ENCODE peak calls at places on chromosomes 1 and 21, in nine cellular contexts. One of them, this sample, is unnamed.
A peak's percentile ranks its signal among the peaks of the same experiment; 100 is the strongest.

GRCh38 chr1:223515416-223515815 is 122.2 kb downstream of the CCDC185 start:
- DNase-seq in SK-N-SH: no peak
- DNase-seq in neural progenitor cell: no peak
- DNase-seq in GM23248: no peak
- DNase-seq in MM.1S: no peak
- DNase-seq in HCT116: no peak
- DNase-seq in GM23338: no peak
- DNase-seq in hepatocyte: no peak
- DNase-seq in PC-3: no peak
- DNase-seq in this sample: no peak

GRCh38 chr1:65260851-65261473 is 48.4 kb upstream of the DNAJC6 start:
- DNase-seq in MM.1S: peak; percentile 13
- DNase-seq in neural progenitor cell: no peak
- DNase-seq in HCT116: peak; percentile 59
- DNase-seq in GM23248: peak; percentile 92
- DNase-seq in SK-N-SH: no peak
- DNase-seq in hepatocyte: peak; percentile 56
- DNase-seq in PC-3: peak; percentile 81
- DNase-seq in GM23338: no peak
- DNase-seq in this sample: no peak

GRCh38 chr1:35832515-35832914 is 24.7 kb downstream of the AGO4 start:
- DNase-seq in PC-3: peak; percentile 9
- DNase-seq in SK-N-SH: no peak
- DNase-seq in hepatocyte: no peak
- DNase-seq in GM23248: peak; percentile 32
- DNase-seq in GM23338: no peak
- DNase-seq in MM.1S: no peak
- DNase-seq in HCT116: no peak
- DNase-seq in neural progenitor cell: no peak
- DNase-seq in this sample: no peak

GRCh38 chr1:53316742-53317650 is 10.9 kb downstream of the LRP8 start:
- DNase-seq in PC-3: no peak
- DNase-seq in hepatocyte: no peak
- DNase-seq in SK-N-SH: peak; percentile 92
- DNase-seq in GM23248: no peak
- DNase-seq in GM23338: no peak
- DNase-seq in neural progenitor cell: no peak
- DNase-seq in MM.1S: no peak
- DNase-seq in HCT116: no peak
- DNase-seq in this sample: no peak

GRCh38 chr1:244090645-244091044 is 39.6 kb downstream of the ZBTB18 start:
- DNase-seq in GM23248: no peak
- DNase-seq in MM.1S: no peak
- DNase-seq in hepatocyte: no peak
- DNase-seq in HCT116: no peak
- DNase-seq in neural progenitor cell: no peak
- DNase-seq in SK-N-SH: no peak
- DNase-seq in GM23338: no peak
- DNase-seq in PC-3: no peak
- DNase-seq in this sample: no peak

GRCh38 chr1:157734328-157734727 is 33.8 kb upstream of the FCRL3 start:
- DNase-seq in hepatocyte: no peak
- DNase-seq in GM23248: no peak
- DNase-seq in HCT116: no peak
- DNase-seq in SK-N-SH: no peak
- DNase-seq in neural progenitor cell: no peak
- DNase-seq in GM23338: no peak
- DNase-seq in PC-3: no peak
- DNase-seq in MM.1S: peak; percentile 95
- DNase-seq in this sample: peak; percentile 59

GRCh38 chr1:170664828-170665617 is 1.1 kb downstream of the PRRX1 start:
- DNase-seq in HCT116: no peak
- DNase-seq in hepatocyte: peak; percentile 47
- DNase-seq in GM23248: peak; percentile 80
- DNase-seq in MM.1S: no peak
- DNase-seq in GM23338: peak; percentile 66
- DNase-seq in PC-3: no peak
- DNase-seq in neural progenitor cell: peak; percentile 68
- DNase-seq in SK-N-SH: peak; percentile 64
- DNase-seq in this sample: no peak

GRCh38 chr21:26453258-26453657 is 119.8 kb downstream of the CYYR1 start:
- DNase-seq in hepatocyte: no peak
- DNase-seq in SK-N-SH: no peak
- DNase-seq in GM23338: no peak
- DNase-seq in HCT116: no peak
- DNase-seq in PC-3: no peak
- DNase-seq in neural progenitor cell: no peak
- DNase-seq in MM.1S: no peak
- DNase-seq in GM23248: no peak
- DNase-seq in this sample: no peak

GRCh38 chr21:46098303-46099141 is 610 bp downstream of the COL6A2 start:
- DNase-seq in GM23248: peak; percentile 47
- DNase-seq in MM.1S: no peak
- DNase-seq in PC-3: no peak
- DNase-seq in SK-N-SH: peak; percentile 86
- DNase-seq in hepatocyte: peak; percentile 37
- DNase-seq in neural progenitor cell: peak; percentile 37
- DNase-seq in GM23338: peak; percentile 62
- DNase-seq in HCT116: no peak
- DNase-seq in this sample: no peak

GRCh38 chr1:246450485-246451251 is 56.4 kb downstream of the SMYD3 start:
- DNase-seq in HCT116: peak; percentile 12
- DNase-seq in MM.1S: peak; percentile 48
- DNase-seq in SK-N-SH: peak; percentile 42
- DNase-seq in hepatocyte: peak; percentile 13
- DNase-seq in GM23338: peak; percentile 56
- DNase-seq in PC-3: peak; percentile 52
- DNase-seq in GM23248: peak; percentile 58
- DNase-seq in neural progenitor cell: peak; percentile 11
- DNase-seq in this sample: peak; percentile 22

GRCh38 chr1:181015258-181015630 is 7.4 kb downstream of the STX6 start:
- DNase-seq in SK-N-SH: no peak
- DNase-seq in neural progenitor cell: no peak
- DNase-seq in MM.1S: no peak
- DNase-seq in PC-3: no peak
- DNase-seq in GM23248: peak; percentile 34
- DNase-seq in GM23338: no peak
- DNase-seq in HCT116: no peak
- DNase-seq in hepatocyte: no peak
- DNase-seq in this sample: no peak

GRCh38 chr1:232873412-232873811 is 68.2 kb downstream of the MAP10 start:
- DNase-seq in GM23338: no peak
- DNase-seq in neural progenitor cell: no peak
- DNase-seq in HCT116: no peak
- DNase-seq in GM23248: no peak
- DNase-seq in SK-N-SH: peak; percentile 14
- DNase-seq in PC-3: no peak
- DNase-seq in hepatocyte: no peak
- DNase-seq in MM.1S: no peak
- DNase-seq in this sample: no peak

GRCh38 chr1:209769956-209770355 is 14.1 kb downstream of the TRAF3IP3 start:
- DNase-seq in GM23248: peak; percentile 26
- DNase-seq in SK-N-SH: no peak
- DNase-seq in GM23338: no peak
- DNase-seq in MM.1S: no peak
- DNase-seq in hepatocyte: no peak
- DNase-seq in neural progenitor cell: no peak
- DNase-seq in PC-3: no peak
- DNase-seq in HCT116: no peak
- DNase-seq in this sample: no peak
- H3K4me3 ChIP-seq in GM23248: no peak overlapping the region
- H3K4me3 ChIP-seq in SK-N-SH: no peak overlapping the region
- H3K4me3 ChIP-seq in GM23338: no peak overlapping the region
- H3K4me3 ChIP-seq in MM.1S: peak overlapping the region; percentile 60
- H3K4me3 ChIP-seq in hepatocyte: no peak overlapping the region
- H3K4me3 ChIP-seq in neural progenitor cell: no peak overlapping the region
- H3K4me3 ChIP-seq in PC-3: no peak overlapping the region
- H3K4me3 ChIP-seq in HCT116: no peak overlapping the region
- H3K4me3 ChIP-seq in this sample: peak overlapping the region; percentile 10

GRCh38 chr1:7454052-7454815 is 316.9 kb upstream of the VAMP3 start:
- DNase-seq in SK-N-SH: peak; percentile 77
- DNase-seq in GM23338: peak; percentile 46
- DNase-seq in MM.1S: no peak
- DNase-seq in PC-3: peak; percentile 18
- DNase-seq in neural progenitor cell: peak; percentile 27
- DNase-seq in GM23248: peak; percentile 39
- DNase-seq in HCT116: no peak
- DNase-seq in hepatocyte: peak; percentile 34
- DNase-seq in this sample: no peak
- TF ChIP-seq EZH2phosphoT487 in SK-N-SH: no peak
- TF ChIP-seq EZH2phosphoT487 in GM23338: no peak
- TF ChIP-seq EZH2phosphoT487 in MM.1S: no peak
- TF ChIP-seq EZH2phosphoT487 in PC-3: no peak
- TF ChIP-seq EZH2phosphoT487 in neural progenitor cell: no peak
- TF ChIP-seq EZH2phosphoT487 in GM23248: no peak
- TF ChIP-seq EZH2phosphoT487 in HCT116: no peak
- TF ChIP-seq EZH2phosphoT487 in hepatocyte: no peak
- TF ChIP-seq EZH2phosphoT487 in this sample: no peak

DNA sequence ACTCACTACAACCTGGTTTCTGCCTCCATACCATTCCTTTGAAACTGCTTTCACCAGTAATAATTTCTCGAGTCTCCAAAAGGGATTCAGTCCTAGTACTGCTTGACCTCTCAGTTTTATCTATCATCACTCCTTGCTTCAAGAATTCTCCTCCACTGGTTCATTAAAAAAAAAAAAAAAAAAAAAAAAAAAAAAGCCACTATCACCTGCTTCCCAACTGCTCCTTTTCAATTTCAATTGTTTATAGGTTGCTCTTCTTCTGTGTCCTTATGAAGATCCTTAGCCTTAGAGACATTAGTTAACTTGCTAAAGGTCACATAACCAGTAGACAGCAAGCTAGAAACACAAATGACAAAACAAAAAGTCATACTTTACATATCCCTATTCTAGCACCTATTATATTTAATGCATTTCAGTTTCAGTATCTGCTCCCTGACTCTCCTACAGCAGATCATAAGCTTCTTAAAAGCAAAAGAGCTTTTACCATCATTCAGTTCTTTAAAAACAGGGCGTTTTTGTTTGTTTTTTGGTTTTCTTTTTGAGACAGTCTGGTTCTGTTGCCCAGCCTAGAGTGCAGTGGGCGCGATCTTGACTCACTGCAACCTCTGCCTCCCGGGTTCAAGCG is 7.1 kb downstream of the NRDC start:
- DNase-seq in GM23338: no peak
- DNase-seq in GM23248: no peak
- DNase-seq in SK-N-SH: no peak
- DNase-seq in MM.1S: peak; percentile 59
- DNase-seq in HCT116: no peak
- DNase-seq in hepatocyte: no peak
- DNase-seq in PC-3: no peak
- DNase-seq in neural progenitor cell: no peak
- DNase-seq in this sample: no peak
- H3K27ac ChIP-seq in GM23338: peak overlapping the region; percentile 71
- H3K27ac ChIP-seq in GM23248: no peak overlapping the region
- H3K27ac ChIP-seq in SK-N-SH: no peak overlapping the region
- H3K27ac ChIP-seq in MM.1S: peak overlapping the region; percentile 82
- H3K27ac ChIP-seq in HCT116: no peak overlapping the region
- H3K27ac ChIP-seq in hepatocyte: no peak overlapping the region
- H3K27ac ChIP-seq in PC-3: no peak overlapping the region
- H3K27ac ChIP-seq in neural progenitor cell: no peak overlapping the region
- H3K27ac ChIP-seq in this sample: no peak overlapping the region

DNA sequence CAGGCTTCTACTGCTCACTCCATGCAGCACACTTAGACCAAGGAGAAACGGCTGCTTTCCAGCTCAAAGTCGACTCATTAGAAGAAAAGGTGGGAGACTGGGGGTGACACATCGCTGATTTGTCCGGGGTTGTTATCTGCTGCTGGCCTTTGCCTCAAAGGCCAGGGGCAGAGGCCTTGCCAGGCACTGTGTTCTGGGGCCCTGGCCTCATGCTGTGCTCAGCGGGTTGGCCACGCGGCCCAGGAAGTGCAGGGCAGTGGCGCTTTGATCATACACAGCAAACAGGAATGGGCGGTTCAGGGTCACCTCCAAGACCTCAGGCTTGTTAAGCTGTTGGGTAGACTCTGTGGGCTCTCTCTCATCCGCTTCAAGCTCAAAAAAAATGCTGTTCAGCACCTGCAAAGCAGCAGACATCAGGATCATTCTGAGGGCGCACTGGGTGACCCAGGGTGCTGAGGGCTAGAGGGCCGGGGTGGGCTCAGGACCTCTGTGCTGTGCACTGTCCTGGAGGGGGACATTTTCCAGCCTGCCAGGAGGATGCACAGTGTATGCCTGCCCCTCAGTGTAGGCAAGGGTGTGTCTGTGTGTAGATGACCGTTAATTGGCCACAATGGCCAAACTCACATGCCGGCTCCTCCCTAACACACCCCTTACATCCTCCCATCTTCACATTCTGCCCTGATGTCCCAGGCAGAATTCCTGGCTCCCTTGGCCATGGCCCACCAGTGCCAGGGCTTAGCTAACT is 10.8 kb downstream of the AGT start:
- DNase-seq in MM.1S: no peak
- DNase-seq in PC-3: no peak
- DNase-seq in GM23248: no peak
- DNase-seq in hepatocyte: peak; percentile 49
- DNase-seq in HCT116: no peak
- DNase-seq in GM23338: no peak
- DNase-seq in neural progenitor cell: peak; percentile 14
- DNase-seq in SK-N-SH: no peak
- DNase-seq in this sample: no peak
- H3K4me3 ChIP-seq in MM.1S: no peak overlapping the region
- H3K4me3 ChIP-seq in PC-3: no peak overlapping the region
- H3K4me3 ChIP-seq in GM23248: no peak overlapping the region
- H3K4me3 ChIP-seq in hepatocyte: no peak overlapping the region
- H3K4me3 ChIP-seq in HCT116: no peak overlapping the region
- H3K4me3 ChIP-seq in GM23338: no peak overlapping the region
- H3K4me3 ChIP-seq in neural progenitor cell: no peak overlapping the region
- H3K4me3 ChIP-seq in SK-N-SH: no peak overlapping the region
- H3K4me3 ChIP-seq in this sample: no peak overlapping the region

GRCh38 chr1:192903142-192903541 is 94.3 kb downstream of the RGS2 start:
- DNase-seq in HCT116: no peak
- DNase-seq in SK-N-SH: no peak
- DNase-seq in hepatocyte: no peak
- DNase-seq in MM.1S: no peak
- DNase-seq in PC-3: no peak
- DNase-seq in neural progenitor cell: no peak
- DNase-seq in GM23338: no peak
- DNase-seq in GM23248: no peak
- DNase-seq in this sample: no peak
- TF ChIP-seq EZH2phosphoT487 in HCT116: no peak
- TF ChIP-seq EZH2phosphoT487 in SK-N-SH: no peak
- TF ChIP-seq EZH2phosphoT487 in hepatocyte: no peak
- TF ChIP-seq EZH2phosphoT487 in MM.1S: no peak
- TF ChIP-seq EZH2phosphoT487 in PC-3: no peak
- TF ChIP-seq EZH2phosphoT487 in neural progenitor cell: no peak
- TF ChIP-seq EZH2phosphoT487 in GM23338: no peak
- TF ChIP-seq EZH2phosphoT487 in GM23248: no peak
- TF ChIP-seq EZH2phosphoT487 in this sample: no peak

This sample was measured in OCI-LY7.